ENCODE peak calls at places on chromosomes 13 and 19, in four cellular contexts. L is fibroblast of pulmonary artery, S is gastrocnemius medialis, D is foreskin fibroblast. V is an unnamed sample.

GRCh38 chr13:49731766-49732165 is 40.5 kb upstream of the EBPL start:
- DNase-seq in S (no peak), L (peak), D (peak), V (peak)

GRCh38 chr19:29663861-29664752 is 1.2 kb upstream of the PLEKHF1 start:
- DNase-seq in S (peak), L (no peak), D (no peak), V (peak)

GRCh38 chr19:1090731-1091543 is 4.2 kb downstream of the POLR2E start:
- DNase-seq in L (no peak), S (no peak), D (no peak), V (no peak)

GRCh38 chr19:45782820-45783785 is 813 bp upstream of the DMPK start:
- DNase-seq in S (peak), D (peak), L (peak), V (peak)

GRCh38 chr13:87280139-87280538 is 391.0 kb upstream of the SLITRK5 start:
- DNase-seq in L (no peak), S (no peak), D (no peak), V (no peak)

GRCh38 chr13:112182251-112182650 is 115.3 kb downstream of the SOX1 start:
- DNase-seq in L (no peak), S (no peak), D (no peak), V (no peak)

GRCh38 chr19:47507924-47508553 is 6.8 kb downstream of the NAPA start:
- DNase-seq in D (no peak), S (peak), L (no peak), V (no peak)

GRCh38 chr19:53308339-53308811 is 25.2 kb upstream of the ZNF845 start:
- DNase-seq in S (no peak), L (peak), D (peak), V (no peak)

GRCh38 chr13:100875392-100876043 is 200.9 kb upstream of the TMTC4 start:
- DNase-seq in D (peak), L (peak), S (no peak), V (peak)

GRCh38 chr13:57633141-57633949 is 1.8 kb downstream of the PCDH17 start:
- DNase-seq in D (no peak), S (no peak), L (peak), V (no peak)

GRCh38 chr19:4352701-4353121 is 9.3 kb downstream of the MPND start:
- DNase-seq in L (peak), S (no peak), D (no peak), V (peak)

GRCh38 chr13:109481046-109481445 is 305.3 kb downstream of the IRS2 start:
- DNase-seq in D (no peak), L (peak), S (no peak), V (no peak)

GRCh38 chr19:4172861-4173473 is 9.4 kb downstream of the SIRT6 start:
- DNase-seq in L (peak), D (peak), S (peak), V (peak)

GRCh38 chr19:33392341-33393285 is 19.1 kb downstream of the CEBPG start:
- DNase-seq in S (no peak), D (no peak), L (no peak), V (no peak)

GRCh38 chr19:18479964-18480723 is 41.7 kb downstream of the ELL start:
- DNase-seq in D (peak), L (peak), S (peak), V (peak)

GRCh38 chr19:4369109-4369887 is 25.9 kb downstream of the MPND start:
- DNase-seq in L (no peak), S (peak), D (no peak), V (peak)

GRCh38 chr19:38970664-38971532 is 4.6 kb downstream of the FBXO17 start:
- DNase-seq in L (peak), S (no peak), D (peak), V (peak)

GRCh38 chr19:34276614-34277013 is 22.3 kb downstream of the GARRE1 start:
- DNase-seq in L (no peak), S (no peak), D (no peak), V (no peak)

GRCh38 chr19:17424743-17425365 is 5.0 kb downstream of the MVB12A start:
- DNase-seq in D (no peak), S (no peak), L (peak), V (no peak)

GRCh38 chr19:996051-996838 is 4.0 kb upstream of the GRIN3B start:
- DNase-seq in S (no peak), D (no peak), L (peak), V (peak)

GRCh38 chr19:10009269-10009665 is 1.0 kb downstream of the COL5A3 start:
- DNase-seq in L (peak), D (peak), S (peak), V (peak)

GRCh38 chr13:100836696-100837095 is 162.1 kb upstream of the TMTC4 start:
- DNase-seq in S (no peak), D (no peak), L (peak), V (no peak)

GRCh38 chr19:13788991-13789390 is 6.3 kb upstream of the ZSWIM4 start:
- DNase-seq in L (peak), D (peak), S (no peak), V (peak)

GRCh38 chr19:8307965-8308866 is at the start of gene CD320:
- DNase-seq in D (peak), L (peak), S (peak), V (peak)

GRCh38 chr13:106753241-106753640 is 185.3 kb upstream of the ARGLU1 start:
- DNase-seq in S (no peak), D (no peak), L (no peak), V (no peak)

GRCh38 chr13:82693607-82694006 is 1188.7 kb downstream of the SLITRK1 start:
- DNase-seq in L (no peak), D (no peak), S (no peak), V (no peak)

GRCh38 chr13:31627097-31627496 is 112.2 kb upstream of the RXFP2 start:
- DNase-seq in L (peak), D (peak), S (no peak), V (peak)

DNA sequence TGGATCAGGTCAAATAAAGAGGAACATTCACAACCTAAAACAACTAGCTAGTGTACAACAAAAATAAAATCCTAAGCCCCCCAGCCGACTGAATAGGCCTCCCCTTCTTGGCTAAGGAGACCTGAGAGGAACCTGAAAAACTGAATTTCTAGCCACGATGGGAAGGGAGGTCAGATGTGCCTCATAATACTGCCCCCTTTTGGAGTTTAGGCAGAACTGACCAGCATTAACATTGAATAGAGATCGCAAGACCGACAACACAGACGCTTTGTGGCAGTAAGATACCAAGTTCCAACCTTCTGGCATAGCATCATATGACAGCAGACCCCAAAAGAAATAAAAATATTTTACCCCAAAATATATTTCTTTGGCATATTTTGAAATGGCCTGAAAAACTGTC is 15.9 kb downstream of the CBY2 start:
- DNase-seq in S (no peak), D (peak), L (peak), V (peak)
- TF ChIP-seq CTCF in S (no peak), D (peak), L (peak), V (peak)

DNA sequence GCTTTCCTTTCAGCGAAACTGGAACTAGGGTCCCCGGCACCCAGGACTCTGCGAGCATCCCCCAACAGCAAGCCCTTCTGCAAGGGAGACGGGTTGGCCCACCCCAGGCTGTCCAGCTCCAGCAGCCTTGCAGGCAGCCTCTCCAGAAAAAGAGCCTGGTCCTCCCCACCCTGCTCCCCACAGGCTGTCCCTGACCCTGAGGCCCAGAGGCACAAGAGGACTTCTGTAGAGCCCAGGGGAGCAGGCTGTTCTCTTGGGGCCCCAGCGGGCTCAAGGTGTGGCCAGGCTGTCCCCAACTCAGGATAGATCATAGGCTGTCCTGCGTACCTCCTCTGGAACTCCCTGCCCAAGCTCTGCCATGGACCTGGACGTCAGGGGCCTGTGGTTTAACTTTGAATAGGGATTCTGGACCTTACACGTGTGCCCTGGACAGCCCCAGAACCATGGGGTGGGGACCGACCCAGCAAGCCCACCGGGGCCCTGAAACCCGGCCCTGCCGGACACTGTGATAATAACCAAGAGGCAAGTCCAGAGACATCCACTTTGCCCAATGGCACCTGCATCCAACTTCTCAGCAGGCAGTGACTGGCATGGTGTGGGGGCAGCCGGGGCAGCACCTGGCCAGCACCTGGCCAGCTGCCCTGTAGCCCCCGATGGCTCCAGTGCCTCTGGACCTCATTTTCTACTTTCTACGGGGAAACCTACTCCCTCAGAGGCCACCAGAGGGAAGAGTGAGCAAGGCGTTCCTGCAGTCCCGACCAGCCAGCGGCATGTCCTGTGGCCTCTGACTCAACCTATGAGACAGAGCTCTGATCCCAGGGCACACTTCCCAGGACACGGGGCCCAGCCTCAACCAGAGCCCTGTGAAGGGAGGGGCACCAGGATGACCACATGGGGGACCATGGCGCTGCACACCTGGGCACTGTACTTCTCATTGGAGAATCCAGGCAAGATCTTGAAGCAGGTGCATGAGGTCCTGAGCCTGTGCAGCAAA is 50.9 kb upstream of the TPM4 start:
- DNase-seq in S (no peak), L (peak), D (peak), V (peak)
- TF ChIP-seq CTCF in S (no peak), L (peak), D (peak), V (peak)

DNA sequence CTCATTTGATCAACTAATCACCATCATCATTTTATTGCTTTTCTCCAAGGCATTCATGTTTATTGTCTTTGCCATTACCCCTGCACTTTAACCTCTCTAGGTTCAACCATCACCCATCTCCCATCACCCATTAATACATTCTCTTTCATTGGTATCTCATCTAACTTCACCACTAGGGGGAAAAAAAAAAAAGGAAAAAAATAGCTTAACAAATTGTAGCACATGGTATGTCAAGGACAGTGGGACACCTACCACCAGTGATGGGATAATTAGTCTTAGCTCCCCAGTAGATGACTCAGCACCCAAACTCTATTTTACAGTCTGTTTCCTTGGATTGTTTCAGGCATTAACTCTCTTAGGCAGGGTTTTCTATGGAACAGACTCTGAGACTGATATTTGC is 1770.2 kb upstream of the MIR17HG start:
- DNase-seq in D (no peak), S (no peak), L (no peak), V (no peak)
- TF ChIP-seq CTCF in D (no peak), S (no peak), L (peak), V (no peak)

GRCh38 chr13:114041493-114041892 is 67.6 kb upstream of the C13orf46 start:
- DNase-seq in L (no peak), D (no peak), S (no peak), V (no peak)

GRCh38 chr13:114037674-114038073 is 63.8 kb upstream of the C13orf46 start:
- DNase-seq in S (no peak), D (no peak), L (no peak), V (no peak)

GRCh38 chr13:114038211-114038613 is 64.3 kb upstream of the C13orf46 start:
- DNase-seq in S (no peak), D (no peak), L (no peak), V (no peak)

GRCh38 chr13:114038900-114039299 is 65.0 kb upstream of the C13orf46 start:
- DNase-seq in S (no peak), D (no peak), L (no peak), V (no peak)

GRCh38 chr13:114039471-114040141 is 65.7 kb upstream of the C13orf46 start:
- DNase-seq in D (no peak), S (no peak), L (no peak), V (no peak)
- TF ChIP-seq CTCF in D (no peak), S (no peak), L (no peak), V (no peak)